ENCODE peak calls at places on chromosomes 4 and X, in nine cellular contexts. One of them, this sample, is unnamed.

GRCh38 chrX:108169768-108170167 is 78.2 kb downstream of the ATG4A start:
- DNase-seq in AG04450: no peak
- DNase-seq in cardiac fibroblast: no peak
- DNase-seq in adrenal gland: no peak
- DNase-seq in HCT116: no peak
- DNase-seq in GM20000: no peak
- DNase-seq in BE2C: no peak
- DNase-seq in progenitor cell of endocrine pancreas: no peak
- DNase-seq in stomach: no peak
- DNase-seq in this sample: no peak

GRCh38 chrX:51035746-51036145 is 125.2 kb downstream of the BMP15 start:
- DNase-seq in GM20000: no peak
- DNase-seq in HCT116: no peak
- DNase-seq in stomach: no peak
- DNase-seq in AG04450: no peak
- DNase-seq in BE2C: no peak
- DNase-seq in cardiac fibroblast: no peak
- DNase-seq in adrenal gland: no peak
- DNase-seq in progenitor cell of endocrine pancreas: no peak
- DNase-seq in this sample: no peak

GRCh38 chrX:16671005-16671404 is 21.0 kb downstream of the S100G start:
- DNase-seq in adrenal gland: peak
- DNase-seq in progenitor cell of endocrine pancreas: no peak
- DNase-seq in AG04450: no peak
- DNase-seq in cardiac fibroblast: peak
- DNase-seq in GM20000: no peak
- DNase-seq in BE2C: peak
- DNase-seq in stomach: no peak
- DNase-seq in HCT116: peak
- DNase-seq in this sample: peak

GRCh38 chr4:101205878-101206277 is 141.4 kb downstream of the PPP3CA start:
- DNase-seq in cardiac fibroblast: peak
- DNase-seq in progenitor cell of endocrine pancreas: no peak
- DNase-seq in adrenal gland: no peak
- DNase-seq in AG04450: no peak
- DNase-seq in HCT116: no peak
- DNase-seq in GM20000: peak
- DNase-seq in stomach: no peak
- DNase-seq in BE2C: no peak
- DNase-seq in this sample: no peak

GRCh38 chr4:86329431-86329830 is 30.4 kb downstream of the MAPK10 start:
- DNase-seq in AG04450: no peak
- DNase-seq in cardiac fibroblast: no peak
- DNase-seq in adrenal gland: no peak
- DNase-seq in BE2C: no peak
- DNase-seq in GM20000: no peak
- DNase-seq in HCT116: no peak
- DNase-seq in stomach: no peak
- DNase-seq in progenitor cell of endocrine pancreas: no peak
- DNase-seq in this sample: no peak

GRCh38 chr4:13493793-13494192 is 9.7 kb upstream of the RAB28 start:
- DNase-seq in progenitor cell of endocrine pancreas: no peak
- DNase-seq in GM20000: no peak
- DNase-seq in BE2C: no peak
- DNase-seq in cardiac fibroblast: no peak
- DNase-seq in stomach: no peak
- DNase-seq in adrenal gland: no peak
- DNase-seq in HCT116: no peak
- DNase-seq in AG04450: no peak
- DNase-seq in this sample: no peak

GRCh38 chrX:15274946-15275345 is 5.1 kb upstream of the ASB9 start:
- DNase-seq in progenitor cell of endocrine pancreas: no peak
- DNase-seq in BE2C: no peak
- DNase-seq in GM20000: no peak
- DNase-seq in HCT116: no peak
- DNase-seq in cardiac fibroblast: no peak
- DNase-seq in AG04450: no peak
- DNase-seq in stomach: no peak
- DNase-seq in adrenal gland: no peak
- DNase-seq in this sample: no peak

GRCh38 chr4:81454498-81454897 is 17.2 kb downstream of the RASGEF1B start:
- DNase-seq in BE2C: no peak
- DNase-seq in AG04450: no peak
- DNase-seq in cardiac fibroblast: peak
- DNase-seq in stomach: no peak
- DNase-seq in adrenal gland: no peak
- DNase-seq in HCT116: no peak
- DNase-seq in GM20000: no peak
- DNase-seq in progenitor cell of endocrine pancreas: no peak
- DNase-seq in this sample: no peak

GRCh38 chrX:71378752-71379151 is 12.6 kb downstream of the TAF1 start:
- DNase-seq in AG04450: no peak
- DNase-seq in BE2C: no peak
- DNase-seq in progenitor cell of endocrine pancreas: no peak
- DNase-seq in stomach: no peak
- DNase-seq in GM20000: no peak
- DNase-seq in cardiac fibroblast: peak
- DNase-seq in adrenal gland: no peak
- DNase-seq in HCT116: no peak
- DNase-seq in this sample: no peak

GRCh38 chrX:53272808-53273337 is 8.5 kb downstream of the IQSEC2 start:
- DNase-seq in BE2C: no peak
- DNase-seq in cardiac fibroblast: no peak
- DNase-seq in progenitor cell of endocrine pancreas: no peak
- DNase-seq in HCT116: no peak
- DNase-seq in GM20000: no peak
- DNase-seq in adrenal gland: no peak
- DNase-seq in AG04450: no peak
- DNase-seq in stomach: no peak
- DNase-seq in this sample: no peak

DNA sequence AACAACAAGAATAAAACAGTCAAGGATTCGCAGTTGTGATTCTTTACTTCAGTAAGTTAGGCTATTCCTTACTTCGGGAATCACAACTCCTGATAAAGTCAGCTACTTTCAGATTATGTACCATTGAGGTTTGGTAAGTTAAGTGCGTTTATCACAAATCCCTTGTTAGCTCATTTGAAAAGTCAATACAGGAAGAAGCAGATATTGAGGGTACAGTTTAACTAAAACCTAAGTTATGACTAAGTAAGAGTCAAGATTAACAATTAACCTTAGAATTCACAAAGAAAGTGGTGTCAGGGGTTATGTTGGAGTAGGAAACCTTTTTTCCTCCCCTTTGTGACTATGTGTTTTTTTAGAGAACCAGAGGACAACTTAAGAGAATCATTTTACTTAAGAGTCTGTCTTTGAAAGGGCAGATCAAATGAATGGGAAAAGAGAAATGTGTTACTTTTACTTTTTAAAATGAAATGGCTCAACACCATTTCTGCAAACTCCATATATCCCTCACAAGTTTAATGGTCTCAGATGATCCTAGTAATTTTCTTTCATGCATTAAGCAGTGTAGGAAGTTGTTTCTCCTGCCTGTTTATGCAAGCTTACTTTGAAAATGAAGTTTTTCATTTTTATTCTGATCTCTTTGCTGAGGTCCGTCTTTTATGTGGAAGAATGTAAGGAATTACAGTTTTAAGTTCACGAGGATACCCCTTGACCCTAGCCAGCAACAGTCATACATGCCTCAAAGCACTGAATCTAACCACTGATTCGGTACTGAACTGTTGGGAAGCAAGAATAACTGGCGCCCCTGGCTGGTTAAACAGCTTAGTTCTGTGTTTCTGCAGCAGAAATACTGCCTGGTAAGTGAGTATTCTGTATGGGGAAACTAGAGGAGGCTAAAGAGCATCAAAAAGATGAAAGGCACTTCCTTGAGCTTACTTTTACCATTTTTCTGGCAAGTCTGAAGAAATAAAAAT is 211.7 kb downstream of the SLC4A4 start:
- DNase-seq in adrenal gland: no peak
- DNase-seq in stomach: no peak
- DNase-seq in progenitor cell of endocrine pancreas: no peak
- DNase-seq in HCT116: no peak
- DNase-seq in AG04450: peak
- DNase-seq in BE2C: no peak
- DNase-seq in cardiac fibroblast: peak
- DNase-seq in GM20000: no peak
- DNase-seq in this sample: no peak
- TF ChIP-seq CTCF in adrenal gland: no peak
- TF ChIP-seq CTCF in stomach: no peak
- TF ChIP-seq CTCF in progenitor cell of endocrine pancreas: no peak
- TF ChIP-seq CTCF in HCT116: no peak
- TF ChIP-seq CTCF in AG04450: peak
- TF ChIP-seq CTCF in BE2C: no peak
- TF ChIP-seq CTCF in cardiac fibroblast: peak
- TF ChIP-seq CTCF in GM20000: no peak
- TF ChIP-seq CTCF in this sample: no peak

GRCh38 chr4:136032391-136032790 is 1499.9 kb downstream of the PCDH18 start:
- DNase-seq in stomach: no peak
- DNase-seq in BE2C: no peak
- DNase-seq in cardiac fibroblast: no peak
- DNase-seq in AG04450: no peak
- DNase-seq in GM20000: no peak
- DNase-seq in HCT116: no peak
- DNase-seq in adrenal gland: no peak
- DNase-seq in progenitor cell of endocrine pancreas: no peak
- DNase-seq in this sample: no peak

GRCh38 chr4:136036744-136037143 is 1495.5 kb downstream of the PCDH18 start:
- DNase-seq in HCT116: peak
- DNase-seq in stomach: no peak
- DNase-seq in cardiac fibroblast: peak
- DNase-seq in GM20000: no peak
- DNase-seq in BE2C: no peak
- DNase-seq in adrenal gland: no peak
- DNase-seq in progenitor cell of endocrine pancreas: no peak
- DNase-seq in AG04450: peak
- DNase-seq in this sample: no peak
- TF ChIP-seq CTCF in HCT116: no peak
- TF ChIP-seq CTCF in stomach: no peak
- TF ChIP-seq CTCF in cardiac fibroblast: no peak
- TF ChIP-seq CTCF in GM20000: no peak
- TF ChIP-seq CTCF in BE2C: no peak
- TF ChIP-seq CTCF in adrenal gland: no peak
- TF ChIP-seq CTCF in progenitor cell of endocrine pancreas: no peak
- TF ChIP-seq CTCF in AG04450: no peak
- TF ChIP-seq CTCF in this sample: no peak

DNA sequence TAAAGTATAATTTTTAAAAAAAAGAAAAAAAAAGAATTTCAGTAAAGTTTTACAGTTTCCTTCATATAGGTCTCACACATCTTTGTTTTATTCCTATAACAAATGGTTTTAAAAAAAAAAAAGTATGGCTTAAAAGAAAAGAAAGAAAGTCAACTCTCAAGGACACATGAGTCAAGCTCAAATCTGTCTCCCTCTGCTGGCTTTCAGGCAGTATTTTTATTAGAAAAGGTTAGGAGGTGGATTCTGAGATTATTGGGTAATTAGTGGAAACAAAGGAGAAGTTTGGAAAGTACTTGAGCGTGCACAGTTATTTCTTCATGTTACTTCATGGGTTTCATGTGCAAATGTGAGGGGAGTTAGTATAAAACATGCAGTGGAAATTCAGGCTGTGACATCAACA is 36.6 kb upstream of the BTC start:
- DNase-seq in BE2C: no peak
- DNase-seq in progenitor cell of endocrine pancreas: no peak
- DNase-seq in cardiac fibroblast: peak
- DNase-seq in AG04450: no peak
- DNase-seq in HCT116: no peak
- DNase-seq in adrenal gland: no peak
- DNase-seq in GM20000: no peak
- DNase-seq in stomach: no peak
- DNase-seq in this sample: no peak
- TF ChIP-seq CTCF in BE2C: peak
- TF ChIP-seq CTCF in progenitor cell of endocrine pancreas: peak
- TF ChIP-seq CTCF in cardiac fibroblast: peak
- TF ChIP-seq CTCF in AG04450: peak
- TF ChIP-seq CTCF in HCT116: no peak
- TF ChIP-seq CTCF in adrenal gland: peak
- TF ChIP-seq CTCF in GM20000: no peak
- TF ChIP-seq CTCF in stomach: no peak
- TF ChIP-seq CTCF in this sample: peak

DNA sequence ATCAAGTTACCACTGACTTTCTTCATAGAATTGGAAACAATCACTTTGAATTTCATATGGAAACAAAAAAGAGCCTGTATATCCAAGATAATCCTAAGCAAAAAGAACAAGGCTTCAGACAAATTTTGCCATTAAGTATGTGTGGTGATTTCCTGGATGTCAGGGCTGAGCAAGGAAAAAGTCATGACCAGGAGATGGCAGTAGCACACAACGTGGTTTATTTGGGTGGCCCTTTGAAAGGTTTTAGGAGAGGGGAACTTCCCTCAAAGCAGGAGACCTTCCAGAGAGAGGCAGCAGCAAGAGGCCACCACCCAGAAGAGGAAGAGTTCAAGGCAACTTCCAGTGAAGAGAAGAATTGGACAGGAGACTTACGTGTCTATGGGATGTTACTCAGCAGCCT is 18.1 kb upstream of the ZXDB start:
- DNase-seq in BE2C: peak
- DNase-seq in adrenal gland: no peak
- DNase-seq in cardiac fibroblast: peak
- DNase-seq in HCT116: no peak
- DNase-seq in stomach: no peak
- DNase-seq in AG04450: no peak
- DNase-seq in progenitor cell of endocrine pancreas: no peak
- DNase-seq in GM20000: no peak
- DNase-seq in this sample: no peak
- TF ChIP-seq CTCF in BE2C: peak
- TF ChIP-seq CTCF in adrenal gland: peak
- TF ChIP-seq CTCF in cardiac fibroblast: peak
- TF ChIP-seq CTCF in HCT116: peak
- TF ChIP-seq CTCF in stomach: no peak
- TF ChIP-seq CTCF in AG04450: peak
- TF ChIP-seq CTCF in progenitor cell of endocrine pancreas: peak
- TF ChIP-seq CTCF in GM20000: peak
- TF ChIP-seq CTCF in this sample: peak

GRCh38 chrX:132022115-132022862 is 813 bp upstream of the STK26 start:
- DNase-seq in stomach: no peak
- DNase-seq in progenitor cell of endocrine pancreas: no peak
- DNase-seq in AG04450: no peak
- DNase-seq in GM20000: no peak
- DNase-seq in BE2C: no peak
- DNase-seq in cardiac fibroblast: peak
- DNase-seq in adrenal gland: no peak
- DNase-seq in HCT116: no peak
- DNase-seq in this sample: no peak
- TF ChIP-seq CTCF in stomach: no peak
- TF ChIP-seq CTCF in progenitor cell of endocrine pancreas: peak
- TF ChIP-seq CTCF in AG04450: peak
- TF ChIP-seq CTCF in GM20000: no peak
- TF ChIP-seq CTCF in BE2C: peak
- TF ChIP-seq CTCF in cardiac fibroblast: peak
- TF ChIP-seq CTCF in adrenal gland: no peak
- TF ChIP-seq CTCF in HCT116: peak
- TF ChIP-seq CTCF in this sample: peak

This sample was measured in PC-9.